ENCODE peak calls at places on chromosomes 16 and 17, in four cellular contexts. K is activated T-helper 1 cell treated with anti-CD3 and anti-CD28 coated beads, Interleukin-12 subunit alpha, Interleukin-12 subunit beta, Interleukin-2, Interleukin-4 antibody, amounts not matched to agents 30 ng/mL and 10 ng/mL and 1 ng/mL, durations not matched to agents 14 hours and 24 hours and 36 hours; S is central memory CD8-positive, alpha-beta T cell; L is NCI-H510A. E is an unnamed sample.

GRCh38 chr17:73634629-73635028 is 9.6 kb downstream of the SDK2 start:
- DNase-seq in K (no peak), S (no peak), L (no peak), E (peak)

GRCh38 chr17:76714822-76715461 is 4.2 kb upstream of the MXRA7 start:
- DNase-seq in K (peak), S (peak), L (no peak), E (no peak)

GRCh38 chr16:51129105-51129504 is 22.0 kb downstream of the SALL1 start:
- DNase-seq in K (no peak), S (no peak), L (no peak), E (no peak)

GRCh38 chr16:28596840-28597691 is at the start of gene SULT1A2:
- DNase-seq in K (no peak), S (no peak), L (no peak), E (no peak)

GRCh38 chr16:11404608-11405007 is 59.3 kb downstream of the RMI2 start:
- DNase-seq in K (no peak), S (no peak), L (no peak), E (no peak)

GRCh38 chr17:50501054-50501453 is 7.2 kb upstream of the MYCBPAP start:
- DNase-seq in K (no peak), S (no peak), L (no peak), E (no peak)

GRCh38 chr16:28258571-28258970 is 33.8 kb upstream of the SBK1 start:
- DNase-seq in K (no peak), S (no peak), L (peak), E (no peak)

GRCh38 chr17:77839324-77840155 is 119.0 kb upstream of the TNRC6C start:
- DNase-seq in K (no peak), S (no peak), L (no peak), E (no peak)

GRCh38 chr16:60720060-60720459 is 1316.2 kb downstream of the CDH8 start:
- DNase-seq in K (no peak), S (no peak), L (no peak), E (no peak)

GRCh38 chr17:45974916-45975630 is 24.0 kb upstream of the STH start:
- DNase-seq in K (no peak), S (no peak), L (no peak), E (no peak)

GRCh38 chr16:10676284-10676683 is 18.4 kb downstream of the TEKT5 start:
- DNase-seq in K (no peak), S (no peak), L (no peak), E (no peak)

GRCh38 chr16:29784157-29784556 is 6.1 kb downstream of the ZG16 start:
- DNase-seq in K (no peak), S (no peak), L (no peak), E (no peak)